ENCODE peak calls at places on chromosomes 16 and 17, in eight cellular contexts. X is heart right ventricle; Y is pons; K is endothelial cell; G is Ammon's horn; N is left cardiac atrium; O is CD8-positive, alpha-beta memory T cell; H is right atrium auricular region. P is an unnamed sample.

GRCh38 chr17:50276588-50277356 is 2.5 kb downstream of the TMEM92 start:
- DNase-seq in X (no peak), Y (no peak), K (no peak), G (no peak), N (no peak), O (no peak), H (no peak), P (no peak)

GRCh38 chr16:31696968-31697743 is 169.5 kb downstream of the AHSP start:
- DNase-seq in X (no peak), Y (peak; percentile 62), K (no peak), G (no peak), N (no peak), O (no peak), H (no peak), P (no peak)

GRCh38 chr17:59369026-59369724 is 37.7 kb downstream of the YPEL2 start:
- DNase-seq in X (no peak), Y (no peak), K (no peak), G (no peak), N (no peak), O (no peak), H (no peak), P (no peak)

GRCh38 chr16:65828296-65828695 is 538.2 kb upstream of the CDH5 start:
- DNase-seq in X (no peak), Y (no peak), K (no peak), G (no peak), N (no peak), O (no peak), H (no peak), P (no peak)

GRCh38 chr17:4109424-4109823 is 33.4 kb downstream of the ZZEF1 start:
- DNase-seq in X (no peak), Y (peak; percentile 63), K (no peak), G (peak; percentile 57), N (no peak), O (no peak), H (no peak), P (peak; percentile 72)

GRCh38 chr16:66719246-66719645 is 22.7 kb upstream of the CMTM4 start:
- DNase-seq in X (no peak), Y (no peak), K (no peak), G (no peak), N (no peak), O (no peak), H (no peak), P (no peak)

GRCh38 chr17:44283374-44284023 is 15.6 kb upstream of the SLC4A1 start:
- DNase-seq in X (no peak), Y (no peak), K (no peak), G (no peak), N (no peak), O (no peak), H (no peak), P (no peak)

GRCh38 chr16:58048914-58049696 is 23.6 kb downstream of the MMP15 start:
- DNase-seq in X (no peak), Y (no peak), K (no peak), G (no peak), N (no peak), O (no peak), H (no peak), P (no peak)

GRCh38 chr16:12095275-12096161 is 119.0 kb downstream of the SNX29 start:
- DNase-seq in X (peak; percentile 69), Y (peak; percentile 60), K (peak; percentile 65), G (peak; percentile 66), N (peak; percentile 76), O (peak; percentile 48), H (no peak), P (peak; percentile 73)

GRCh38 chr16:57761301-57761700 is 25.7 kb downstream of the KATNB1 start:
- DNase-seq in X (no peak), Y (no peak), K (no peak), G (no peak), N (no peak), O (no peak), H (no peak), P (no peak)

GRCh38 chr16:79188115-79188779 is 412.3 kb downstream of the MAF start:
- DNase-seq in X (no peak), Y (no peak), K (no peak), G (no peak), N (no peak), O (no peak), H (no peak), P (no peak)

GRCh38 chr16:24853830-24854229 is 8.1 kb downstream of the SLC5A11 start:
- DNase-seq in X (peak; percentile 26), Y (peak; percentile 96), K (no peak), G (peak; percentile 94), N (peak; percentile 41), O (no peak), H (no peak), P (peak; percentile 95)

GRCh38 chr16:62036101-62036806 is at the start of gene CDH8:
- DNase-seq in X (no peak), Y (no peak), K (peak; percentile 56), G (peak; percentile 81), N (no peak), O (no peak), H (no peak), P (peak; percentile 46)

GRCh38 chr16:995087-995486 is 13.5 kb downstream of the SOX8 start:
- DNase-seq in X (no peak), Y (no peak), K (no peak), G (no peak), N (no peak), O (no peak), H (no peak), P (no peak)

GRCh38 chr16:85333744-85334640 is 221.7 kb upstream of the CIBAR2 start:
- DNase-seq in X (no peak), Y (no peak), K (no peak), G (no peak), N (no peak), O (no peak), H (no peak), P (no peak)

GRCh38 chr16:74026373-74027281 is 270.0 kb upstream of the PSMD7 start:
- DNase-seq in X (no peak), Y (no peak), K (no peak), G (no peak), N (no peak), O (no peak), H (no peak), P (no peak)

GRCh38 chr17:54537656-54538055 is 363.0 kb upstream of the TOM1L1 start:
- DNase-seq in X (no peak), Y (no peak), K (no peak), G (no peak), N (no peak), O (no peak), H (no peak), P (no peak)

GRCh38 chr16:50266337-50267091 is at the start of gene ADCY7:
- DNase-seq in X (peak; percentile 74), Y (no peak), K (no peak), G (no peak), N (peak; percentile 80), O (peak; percentile 75), H (peak; percentile 79), P (no peak)

GRCh38 chr17:28940142-28940541 is 11.2 kb downstream of the PHF12 start:
- DNase-seq in X (no peak), Y (no peak), K (no peak), G (no peak), N (no peak), O (no peak), H (no peak), P (no peak)

GRCh38 chr17:65888649-65889048 is 303.3 kb downstream of the CEP112 start:
- DNase-seq in X (no peak), Y (no peak), K (no peak), G (no peak), N (no peak), O (no peak), H (no peak), P (no peak)

P was measured in globus pallidus.